ENCODE peak calls at places on chromosomes 1 and 21, in eight cellular contexts. One of them, this sample, is unnamed. For H3K4me1, the result is how much of the 10 kb centered on the place peaks cover.

GRCh38 chr1:201582261-201582951 is 43.5 kb downstream of the NAV1 start:
- DNase-seq in IMR-90: peak
- DNase-seq in A549: no peak
- DNase-seq in gastrocnemius medialis: no peak
- DNase-seq in GM23338: no peak
- DNase-seq in heart right ventricle: no peak
- DNase-seq in adrenal gland: no peak
- DNase-seq in cardiac muscle cell: peak
- DNase-seq in this sample: no peak

GRCh38 chr1:221555689-221556433 is 186.0 kb downstream of the DUSP10 start:
- DNase-seq in IMR-90: no peak
- DNase-seq in A549: no peak
- DNase-seq in gastrocnemius medialis: no peak
- DNase-seq in GM23338: no peak
- DNase-seq in heart right ventricle: no peak
- DNase-seq in adrenal gland: no peak
- DNase-seq in cardiac muscle cell: peak
- DNase-seq in this sample: no peak

GRCh38 chr1:161771973-161772372 is 5.9 kb downstream of the ATF6 start:
- DNase-seq in IMR-90: no peak
- DNase-seq in A549: no peak
- DNase-seq in gastrocnemius medialis: no peak
- DNase-seq in GM23338: no peak
- DNase-seq in heart right ventricle: no peak
- DNase-seq in adrenal gland: no peak
- DNase-seq in cardiac muscle cell: no peak
- DNase-seq in this sample: no peak

GRCh38 chr1:24409535-24409934 is 4.0 kb downstream of the STPG1 start:
- DNase-seq in IMR-90: peak
- DNase-seq in A549: peak
- DNase-seq in gastrocnemius medialis: no peak
- DNase-seq in GM23338: no peak
- DNase-seq in heart right ventricle: no peak
- DNase-seq in adrenal gland: no peak
- DNase-seq in cardiac muscle cell: no peak
- DNase-seq in this sample: no peak

GRCh38 chr1:112461200-112461871 is 47.4 kb upstream of the WNT2B start:
- DNase-seq in IMR-90: no peak
- DNase-seq in A549: no peak
- DNase-seq in gastrocnemius medialis: no peak
- DNase-seq in GM23338: peak
- DNase-seq in heart right ventricle: no peak
- DNase-seq in adrenal gland: no peak
- DNase-seq in cardiac muscle cell: no peak
- DNase-seq in this sample: no peak

GRCh38 chr1:59083946-59084865 is 212.7 kb upstream of the FGGY start:
- DNase-seq in IMR-90: peak
- DNase-seq in A549: no peak
- DNase-seq in gastrocnemius medialis: no peak
- DNase-seq in GM23338: peak
- DNase-seq in heart right ventricle: peak
- DNase-seq in adrenal gland: peak
- DNase-seq in cardiac muscle cell: no peak
- DNase-seq in this sample: no peak

GRCh38 chr1:106022312-106022902 is 1034.1 kb upstream of the PRMT6 start:
- DNase-seq in IMR-90: no peak
- DNase-seq in A549: no peak
- DNase-seq in gastrocnemius medialis: no peak
- DNase-seq in GM23338: peak
- DNase-seq in heart right ventricle: no peak
- DNase-seq in adrenal gland: no peak
- DNase-seq in cardiac muscle cell: peak
- DNase-seq in this sample: no peak

GRCh38 chr1:42221952-42222606 is 57.5 kb upstream of the GUCA2A start:
- DNase-seq in IMR-90: peak
- DNase-seq in A549: no peak
- DNase-seq in gastrocnemius medialis: no peak
- DNase-seq in GM23338: no peak
- DNase-seq in heart right ventricle: no peak
- DNase-seq in adrenal gland: no peak
- DNase-seq in cardiac muscle cell: no peak
- DNase-seq in this sample: no peak

GRCh38 chr1:30665216-30665615 is 58.2 kb downstream of the MATN1 start:
- DNase-seq in IMR-90: no peak
- DNase-seq in A549: no peak
- DNase-seq in gastrocnemius medialis: no peak
- DNase-seq in GM23338: no peak
- DNase-seq in heart right ventricle: no peak
- DNase-seq in adrenal gland: no peak
- DNase-seq in cardiac muscle cell: no peak
- DNase-seq in this sample: no peak

GRCh38 chr21:46126321-46127238 is 28.7 kb downstream of the COL6A2 start:
- DNase-seq in IMR-90: no peak
- DNase-seq in A549: no peak
- DNase-seq in gastrocnemius medialis: peak
- DNase-seq in GM23338: no peak
- DNase-seq in heart right ventricle: peak
- DNase-seq in adrenal gland: peak
- DNase-seq in cardiac muscle cell: no peak
- DNase-seq in this sample: peak

GRCh38 chr1:165551469-165551868 is 7.7 kb downstream of the LRRC52 start:
- DNase-seq in IMR-90: no peak
- DNase-seq in A549: no peak
- DNase-seq in gastrocnemius medialis: no peak
- DNase-seq in GM23338: no peak
- DNase-seq in heart right ventricle: no peak
- DNase-seq in adrenal gland: no peak
- DNase-seq in cardiac muscle cell: no peak
- DNase-seq in this sample: no peak

GRCh38 chr1:214427871-214428277 is 123.5 kb downstream of the PTPN14 start:
- DNase-seq in IMR-90: peak
- DNase-seq in A549: no peak
- DNase-seq in gastrocnemius medialis: no peak
- DNase-seq in GM23338: peak
- DNase-seq in heart right ventricle: no peak
- DNase-seq in adrenal gland: no peak
- DNase-seq in cardiac muscle cell: no peak
- DNase-seq in this sample: no peak

GRCh38 chr1:15414450-15414823 is 4.7 kb downstream of the EFHD2 start:
- DNase-seq in IMR-90: no peak
- DNase-seq in A549: no peak
- DNase-seq in gastrocnemius medialis: no peak
- DNase-seq in GM23338: no peak
- DNase-seq in heart right ventricle: peak
- DNase-seq in adrenal gland: no peak
- DNase-seq in cardiac muscle cell: no peak
- DNase-seq in this sample: no peak

GRCh38 chr1:15420853-15421465 is 11.3 kb downstream of the EFHD2 start:
- DNase-seq in IMR-90: no peak
- DNase-seq in A549: no peak
- DNase-seq in gastrocnemius medialis: no peak
- DNase-seq in GM23338: no peak
- DNase-seq in heart right ventricle: no peak
- DNase-seq in adrenal gland: no peak
- DNase-seq in cardiac muscle cell: no peak
- DNase-seq in this sample: no peak

GRCh38 chr1:15422871-15423270 is 13.2 kb downstream of the EFHD2 start:
- DNase-seq in IMR-90: no peak
- DNase-seq in A549: no peak
- DNase-seq in gastrocnemius medialis: no peak
- DNase-seq in GM23338: no peak
- DNase-seq in heart right ventricle: no peak
- DNase-seq in adrenal gland: peak
- DNase-seq in cardiac muscle cell: no peak
- DNase-seq in this sample: no peak

GRCh38 chr1:15417365-15417934 is 7.8 kb downstream of the EFHD2 start:
- DNase-seq in IMR-90: peak
- DNase-seq in A549: peak
- DNase-seq in gastrocnemius medialis: no peak
- DNase-seq in GM23338: no peak
- DNase-seq in heart right ventricle: peak
- DNase-seq in adrenal gland: peak
- DNase-seq in cardiac muscle cell: no peak
- DNase-seq in this sample: no peak

GRCh38 chr1:15418811-15419515 is 9.3 kb downstream of the EFHD2 start:
- DNase-seq in IMR-90: no peak
- DNase-seq in A549: no peak
- DNase-seq in gastrocnemius medialis: no peak
- DNase-seq in GM23338: no peak
- DNase-seq in heart right ventricle: no peak
- DNase-seq in adrenal gland: peak
- DNase-seq in cardiac muscle cell: no peak
- DNase-seq in this sample: no peak
- H3K4me1 ChIP-seq in IMR-90: under half
- H3K4me1 ChIP-seq in A549: half or more
- H3K4me1 ChIP-seq in gastrocnemius medialis: under half
- H3K4me1 ChIP-seq in GM23338: under half
- H3K4me1 ChIP-seq in heart right ventricle: under half
- H3K4me1 ChIP-seq in adrenal gland: half or more
- H3K4me1 ChIP-seq in cardiac muscle cell: under half
- H3K4me1 ChIP-seq in this sample: under half

DNA sequence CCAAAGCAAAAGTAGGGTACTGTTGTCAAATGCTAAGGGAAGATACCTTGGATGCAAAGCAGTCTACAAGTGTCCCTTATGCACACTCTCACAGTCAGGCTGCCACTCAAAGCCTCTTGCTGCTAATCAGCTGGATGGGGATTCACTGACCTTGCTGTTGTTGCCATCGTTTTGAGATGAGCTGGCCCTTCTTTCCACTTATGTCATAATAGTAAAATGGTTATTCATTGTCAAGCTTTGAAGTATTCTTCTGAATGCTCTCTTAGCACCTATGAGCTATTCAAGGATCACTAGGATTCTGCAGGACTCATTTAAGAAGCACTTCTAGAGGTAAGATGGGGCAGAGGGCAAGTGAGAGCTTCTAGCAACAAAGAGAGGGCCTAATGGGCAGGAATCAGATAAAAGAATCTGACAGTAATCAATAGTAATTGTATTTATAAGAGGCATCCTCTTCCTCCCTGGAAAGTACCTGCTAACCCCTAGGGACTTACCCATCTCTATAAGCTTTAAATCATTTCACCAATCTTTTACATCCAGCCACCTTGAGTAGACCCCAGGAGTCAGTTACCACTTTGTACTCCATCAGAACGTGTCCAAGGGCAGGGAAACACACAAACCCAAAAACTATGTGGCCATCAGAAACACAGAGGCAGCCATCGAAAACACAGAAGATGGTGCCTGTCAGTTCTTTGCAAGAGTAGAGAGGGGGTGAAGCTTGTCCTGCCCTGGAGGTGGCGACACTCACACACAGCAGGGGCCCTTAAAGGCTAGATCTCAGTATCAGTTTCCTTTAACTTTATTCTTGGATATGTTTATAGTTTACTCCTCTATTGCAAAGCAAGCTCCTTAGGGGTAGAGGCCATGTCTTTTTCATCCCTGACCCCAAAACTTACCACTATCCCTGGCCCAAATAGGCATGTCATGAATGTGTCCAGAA is 103.7 kb upstream of the NFIA start:
- DNase-seq in IMR-90: peak
- DNase-seq in A549: peak
- DNase-seq in gastrocnemius medialis: peak
- DNase-seq in GM23338: peak
- DNase-seq in heart right ventricle: peak
- DNase-seq in adrenal gland: peak
- DNase-seq in cardiac muscle cell: peak
- DNase-seq in this sample: peak
- TF ChIP-seq CTCF in IMR-90: peak
- TF ChIP-seq CTCF in A549: peak
- TF ChIP-seq CTCF in gastrocnemius medialis: peak
- TF ChIP-seq CTCF in GM23338: peak
- TF ChIP-seq CTCF in heart right ventricle: no peak
- TF ChIP-seq CTCF in adrenal gland: peak
- TF ChIP-seq CTCF in cardiac muscle cell: peak
- TF ChIP-seq CTCF in this sample: peak

GRCh38 chr21:42059721-42060120 is 11.4 kb upstream of the UMODL1 start:
- DNase-seq in IMR-90: no peak
- DNase-seq in A549: no peak
- DNase-seq in gastrocnemius medialis: no peak
- DNase-seq in GM23338: no peak
- DNase-seq in heart right ventricle: no peak
- DNase-seq in adrenal gland: no peak
- DNase-seq in cardiac muscle cell: no peak
- DNase-seq in this sample: no peak
- H3K27ac ChIP-seq in IMR-90: no peak
- H3K27ac ChIP-seq in A549: no peak
- H3K27ac ChIP-seq in gastrocnemius medialis: no peak
- H3K27ac ChIP-seq in GM23338: no peak
- H3K27ac ChIP-seq in heart right ventricle: no peak
- H3K27ac ChIP-seq in adrenal gland: no peak
- H3K27ac ChIP-seq in cardiac muscle cell: no peak
- H3K27ac ChIP-seq in this sample: no peak

GRCh38 chr1:234773936-234774677 is 164.1 kb upstream of the IRF2BP2 start:
- DNase-seq in IMR-90: no peak
- DNase-seq in A549: no peak
- DNase-seq in gastrocnemius medialis: no peak
- DNase-seq in GM23338: no peak
- DNase-seq in heart right ventricle: no peak
- DNase-seq in adrenal gland: no peak
- DNase-seq in cardiac muscle cell: no peak
- DNase-seq in this sample: no peak
- H3K4me1 ChIP-seq in IMR-90: under half
- H3K4me1 ChIP-seq in A549: under half
- H3K4me1 ChIP-seq in gastrocnemius medialis: under half
- H3K4me1 ChIP-seq in GM23338: under half
- H3K4me1 ChIP-seq in heart right ventricle: under half
- H3K4me1 ChIP-seq in adrenal gland: under half
- H3K4me1 ChIP-seq in cardiac muscle cell: under half
- H3K4me1 ChIP-seq in this sample: under half

DNA sequence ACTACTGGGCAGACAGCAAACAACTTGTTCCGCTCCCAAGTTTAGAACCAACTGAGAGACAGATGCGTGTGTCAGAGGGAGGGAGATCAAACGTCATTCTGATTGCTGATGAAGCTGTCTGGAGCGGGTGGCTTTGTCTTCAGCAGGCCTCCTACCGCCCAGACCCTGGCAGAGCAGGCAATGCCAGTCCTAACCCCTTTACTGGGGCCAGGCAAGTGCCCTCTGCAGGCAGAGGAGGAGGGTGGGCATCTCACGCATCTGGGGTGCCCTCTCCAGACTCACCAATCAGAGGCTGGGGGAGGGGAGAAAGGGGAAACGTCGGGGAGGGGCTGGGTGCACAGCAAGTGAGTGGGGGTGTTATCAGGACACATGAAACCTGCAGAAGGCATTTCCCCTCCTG is 126.6 kb downstream of the ACTL8 start:
- DNase-seq in IMR-90: no peak
- DNase-seq in A549: no peak
- DNase-seq in gastrocnemius medialis: no peak
- DNase-seq in GM23338: no peak
- DNase-seq in heart right ventricle: no peak
- DNase-seq in adrenal gland: no peak
- DNase-seq in cardiac muscle cell: no peak
- DNase-seq in this sample: no peak
- TF ChIP-seq CTCF in IMR-90: no peak
- TF ChIP-seq CTCF in A549: no peak
- TF ChIP-seq CTCF in gastrocnemius medialis: no peak
- TF ChIP-seq CTCF in GM23338: peak
- TF ChIP-seq CTCF in heart right ventricle: no peak
- TF ChIP-seq CTCF in adrenal gland: no peak
- TF ChIP-seq CTCF in cardiac muscle cell: no peak
- TF ChIP-seq CTCF in this sample: no peak